ENCODE peak calls at places on chromosomes 11 and 22, in ten cellular contexts. One of them, this sample, is unnamed.

GRCh38 chr22:44735518-44736428 is 16.6 kb upstream of the ARHGAP8 start:
- ATAC-seq in GM12878: peak
- ATAC-seq in stimulated activated naive CD8-positive, alpha-beta T cell treated with anti-CD3 and anti-CD28 coated beads, Interleukin-15, Interleukin-2, amounts not matched to agents 100 U/mL and 50 U/mL, for 24 hours: peak
- ATAC-seq in sciatic nerve: peak
- ATAC-seq in Right ventricle myocardium superior: peak
- ATAC-seq in left lung: peak
- ATAC-seq in activated naive CD8-positive, alpha-beta T cell treated with anti-CD3 and anti-CD28 coated beads, Interleukin-2, amount 10 ng/mL, durations not matched to agents 7 days and 5 days: peak
- ATAC-seq in central memory CD8-positive, alpha-beta T cell: peak
- ATAC-seq in activated T-cell treated with anti-CD3 and anti-CD28 coated beads, Interleukin-2, amount 50 U/mL, for 4 hours: peak
- ATAC-seq in CD4-positive, alpha-beta T cell: peak
- ATAC-seq in this sample: peak

GRCh38 chr11:78451371-78452150 is 33.9 kb upstream of the GAB2 start:
- ATAC-seq in CD4-positive, alpha-beta T cell: no peak
- ATAC-seq in activated naive CD8-positive, alpha-beta T cell treated with anti-CD3 and anti-CD28 coated beads, Interleukin-2, amount 10 ng/mL, durations not matched to agents 7 days and 5 days: no peak
- ATAC-seq in activated T-cell treated with anti-CD3 and anti-CD28 coated beads, Interleukin-2, amount 50 U/mL, for 4 hours: no peak
- ATAC-seq in sciatic nerve: no peak
- ATAC-seq in stimulated activated naive CD8-positive, alpha-beta T cell treated with anti-CD3 and anti-CD28 coated beads, Interleukin-15, Interleukin-2, amounts not matched to agents 100 U/mL and 50 U/mL, for 24 hours: no peak
- ATAC-seq in GM12878: no peak
- ATAC-seq in central memory CD8-positive, alpha-beta T cell: no peak
- ATAC-seq in Right ventricle myocardium superior: no peak
- ATAC-seq in left lung: peak
- ATAC-seq in this sample: no peak

GRCh38 chr11:3614742-3615171 is 27.0 kb downstream of the ART5 start:
- ATAC-seq in stimulated activated naive CD8-positive, alpha-beta T cell treated with anti-CD3 and anti-CD28 coated beads, Interleukin-15, Interleukin-2, amounts not matched to agents 100 U/mL and 50 U/mL, for 24 hours: peak
- ATAC-seq in GM12878: peak
- ATAC-seq in activated T-cell treated with anti-CD3 and anti-CD28 coated beads, Interleukin-2, amount 50 U/mL, for 4 hours: peak
- ATAC-seq in sciatic nerve: peak
- ATAC-seq in Right ventricle myocardium superior: peak
- ATAC-seq in central memory CD8-positive, alpha-beta T cell: peak
- ATAC-seq in activated naive CD8-positive, alpha-beta T cell treated with anti-CD3 and anti-CD28 coated beads, Interleukin-2, amount 10 ng/mL, durations not matched to agents 7 days and 5 days: peak
- ATAC-seq in CD4-positive, alpha-beta T cell: peak
- ATAC-seq in left lung: peak
- ATAC-seq in this sample: peak

GRCh38 chr11:48077251-48077650 is 96.9 kb downstream of the PTPRJ start:
- ATAC-seq in central memory CD8-positive, alpha-beta T cell: no peak
- ATAC-seq in left lung: no peak
- ATAC-seq in CD4-positive, alpha-beta T cell: no peak
- ATAC-seq in sciatic nerve: peak
- ATAC-seq in activated T-cell treated with anti-CD3 and anti-CD28 coated beads, Interleukin-2, amount 50 U/mL, for 4 hours: no peak
- ATAC-seq in stimulated activated naive CD8-positive, alpha-beta T cell treated with anti-CD3 and anti-CD28 coated beads, Interleukin-15, Interleukin-2, amounts not matched to agents 100 U/mL and 50 U/mL, for 24 hours: no peak
- ATAC-seq in activated naive CD8-positive, alpha-beta T cell treated with anti-CD3 and anti-CD28 coated beads, Interleukin-2, amount 10 ng/mL, durations not matched to agents 7 days and 5 days: no peak
- ATAC-seq in GM12878: no peak
- ATAC-seq in Right ventricle myocardium superior: no peak
- ATAC-seq in this sample: no peak

GRCh38 chr11:45022294-45023064 is 71.8 kb upstream of the TP53I11 start:
- ATAC-seq in Right ventricle myocardium superior: peak
- ATAC-seq in stimulated activated naive CD8-positive, alpha-beta T cell treated with anti-CD3 and anti-CD28 coated beads, Interleukin-15, Interleukin-2, amounts not matched to agents 100 U/mL and 50 U/mL, for 24 hours: no peak
- ATAC-seq in central memory CD8-positive, alpha-beta T cell: no peak
- ATAC-seq in CD4-positive, alpha-beta T cell: no peak
- ATAC-seq in activated naive CD8-positive, alpha-beta T cell treated with anti-CD3 and anti-CD28 coated beads, Interleukin-2, amount 10 ng/mL, durations not matched to agents 7 days and 5 days: no peak
- ATAC-seq in activated T-cell treated with anti-CD3 and anti-CD28 coated beads, Interleukin-2, amount 50 U/mL, for 4 hours: no peak
- ATAC-seq in left lung: peak
- ATAC-seq in GM12878: no peak
- ATAC-seq in sciatic nerve: no peak
- ATAC-seq in this sample: no peak

GRCh38 chr22:22737590-22737989 is 93.2 kb downstream of the GGTLC2 start:
- ATAC-seq in activated T-cell treated with anti-CD3 and anti-CD28 coated beads, Interleukin-2, amount 50 U/mL, for 4 hours: no peak
- ATAC-seq in sciatic nerve: no peak
- ATAC-seq in CD4-positive, alpha-beta T cell: no peak
- ATAC-seq in left lung: no peak
- ATAC-seq in stimulated activated naive CD8-positive, alpha-beta T cell treated with anti-CD3 and anti-CD28 coated beads, Interleukin-15, Interleukin-2, amounts not matched to agents 100 U/mL and 50 U/mL, for 24 hours: no peak
- ATAC-seq in central memory CD8-positive, alpha-beta T cell: no peak
- ATAC-seq in GM12878: no peak
- ATAC-seq in Right ventricle myocardium superior: no peak
- ATAC-seq in activated naive CD8-positive, alpha-beta T cell treated with anti-CD3 and anti-CD28 coated beads, Interleukin-2, amount 10 ng/mL, durations not matched to agents 7 days and 5 days: no peak
- ATAC-seq in this sample: no peak

GRCh38 chr22:30386608-30386959 is 627 bp downstream of the RNF215 start:
- ATAC-seq in left lung: no peak
- ATAC-seq in stimulated activated naive CD8-positive, alpha-beta T cell treated with anti-CD3 and anti-CD28 coated beads, Interleukin-15, Interleukin-2, amounts not matched to agents 100 U/mL and 50 U/mL, for 24 hours: no peak
- ATAC-seq in Right ventricle myocardium superior: no peak
- ATAC-seq in CD4-positive, alpha-beta T cell: no peak
- ATAC-seq in activated naive CD8-positive, alpha-beta T cell treated with anti-CD3 and anti-CD28 coated beads, Interleukin-2, amount 10 ng/mL, durations not matched to agents 7 days and 5 days: no peak
- ATAC-seq in sciatic nerve: peak
- ATAC-seq in central memory CD8-positive, alpha-beta T cell: no peak
- ATAC-seq in GM12878: no peak
- ATAC-seq in activated T-cell treated with anti-CD3 and anti-CD28 coated beads, Interleukin-2, amount 50 U/mL, for 4 hours: no peak
- ATAC-seq in this sample: peak

GRCh38 chr11:1387961-1388762 is 1.6 kb upstream of the BRSK2 start:
- ATAC-seq in activated T-cell treated with anti-CD3 and anti-CD28 coated beads, Interleukin-2, amount 50 U/mL, for 4 hours: no peak
- ATAC-seq in stimulated activated naive CD8-positive, alpha-beta T cell treated with anti-CD3 and anti-CD28 coated beads, Interleukin-15, Interleukin-2, amounts not matched to agents 100 U/mL and 50 U/mL, for 24 hours: no peak
- ATAC-seq in GM12878: no peak
- ATAC-seq in Right ventricle myocardium superior: no peak
- ATAC-seq in sciatic nerve: no peak
- ATAC-seq in left lung: no peak
- ATAC-seq in activated naive CD8-positive, alpha-beta T cell treated with anti-CD3 and anti-CD28 coated beads, Interleukin-2, amount 10 ng/mL, durations not matched to agents 7 days and 5 days: no peak
- ATAC-seq in CD4-positive, alpha-beta T cell: no peak
- ATAC-seq in central memory CD8-positive, alpha-beta T cell: no peak
- ATAC-seq in this sample: no peak

GRCh38 chr11:130164221-130164570 is 4.6 kb downstream of the ST14 start:
- ATAC-seq in sciatic nerve: no peak
- ATAC-seq in stimulated activated naive CD8-positive, alpha-beta T cell treated with anti-CD3 and anti-CD28 coated beads, Interleukin-15, Interleukin-2, amounts not matched to agents 100 U/mL and 50 U/mL, for 24 hours: no peak
- ATAC-seq in Right ventricle myocardium superior: no peak
- ATAC-seq in activated naive CD8-positive, alpha-beta T cell treated with anti-CD3 and anti-CD28 coated beads, Interleukin-2, amount 10 ng/mL, durations not matched to agents 7 days and 5 days: no peak
- ATAC-seq in left lung: no peak
- ATAC-seq in activated T-cell treated with anti-CD3 and anti-CD28 coated beads, Interleukin-2, amount 50 U/mL, for 4 hours: no peak
- ATAC-seq in central memory CD8-positive, alpha-beta T cell: no peak
- ATAC-seq in CD4-positive, alpha-beta T cell: no peak
- ATAC-seq in GM12878: no peak
- ATAC-seq in this sample: no peak

GRCh38 chr11:110859998-110860397 is 147.8 kb upstream of the ARHGAP20 start:
- ATAC-seq in central memory CD8-positive, alpha-beta T cell: no peak
- ATAC-seq in GM12878: no peak
- ATAC-seq in Right ventricle myocardium superior: no peak
- ATAC-seq in sciatic nerve: no peak
- ATAC-seq in activated naive CD8-positive, alpha-beta T cell treated with anti-CD3 and anti-CD28 coated beads, Interleukin-2, amount 10 ng/mL, durations not matched to agents 7 days and 5 days: no peak
- ATAC-seq in CD4-positive, alpha-beta T cell: no peak
- ATAC-seq in left lung: no peak
- ATAC-seq in stimulated activated naive CD8-positive, alpha-beta T cell treated with anti-CD3 and anti-CD28 coated beads, Interleukin-15, Interleukin-2, amounts not matched to agents 100 U/mL and 50 U/mL, for 24 hours: no peak
- ATAC-seq in activated T-cell treated with anti-CD3 and anti-CD28 coated beads, Interleukin-2, amount 50 U/mL, for 4 hours: no peak
- ATAC-seq in this sample: no peak

GRCh38 chr22:45413013-45413367 is 409 bp downstream of the SMC1B start:
- ATAC-seq in stimulated activated naive CD8-positive, alpha-beta T cell treated with anti-CD3 and anti-CD28 coated beads, Interleukin-15, Interleukin-2, amounts not matched to agents 100 U/mL and 50 U/mL, for 24 hours: no peak
- ATAC-seq in GM12878: no peak
- ATAC-seq in CD4-positive, alpha-beta T cell: no peak
- ATAC-seq in Right ventricle myocardium superior: peak
- ATAC-seq in activated T-cell treated with anti-CD3 and anti-CD28 coated beads, Interleukin-2, amount 50 U/mL, for 4 hours: no peak
- ATAC-seq in sciatic nerve: no peak
- ATAC-seq in central memory CD8-positive, alpha-beta T cell: no peak
- ATAC-seq in activated naive CD8-positive, alpha-beta T cell treated with anti-CD3 and anti-CD28 coated beads, Interleukin-2, amount 10 ng/mL, durations not matched to agents 7 days and 5 days: no peak
- ATAC-seq in left lung: no peak
- ATAC-seq in this sample: peak

GRCh38 chr11:125062931-125063428 is at the start of gene SLC37A2:
- ATAC-seq in activated naive CD8-positive, alpha-beta T cell treated with anti-CD3 and anti-CD28 coated beads, Interleukin-2, amount 10 ng/mL, durations not matched to agents 7 days and 5 days: peak
- ATAC-seq in sciatic nerve: peak
- ATAC-seq in Right ventricle myocardium superior: peak
- ATAC-seq in GM12878: peak
- ATAC-seq in left lung: peak
- ATAC-seq in CD4-positive, alpha-beta T cell: peak
- ATAC-seq in stimulated activated naive CD8-positive, alpha-beta T cell treated with anti-CD3 and anti-CD28 coated beads, Interleukin-15, Interleukin-2, amounts not matched to agents 100 U/mL and 50 U/mL, for 24 hours: peak
- ATAC-seq in activated T-cell treated with anti-CD3 and anti-CD28 coated beads, Interleukin-2, amount 50 U/mL, for 4 hours: peak
- ATAC-seq in central memory CD8-positive, alpha-beta T cell: peak
- ATAC-seq in this sample: peak

GRCh38 chr11:123034587-123034986 is 27.3 kb downstream of the HSPA8 start:
- ATAC-seq in Right ventricle myocardium superior: no peak
- ATAC-seq in CD4-positive, alpha-beta T cell: no peak
- ATAC-seq in GM12878: no peak
- ATAC-seq in activated T-cell treated with anti-CD3 and anti-CD28 coated beads, Interleukin-2, amount 50 U/mL, for 4 hours: no peak
- ATAC-seq in left lung: no peak
- ATAC-seq in central memory CD8-positive, alpha-beta T cell: no peak
- ATAC-seq in stimulated activated naive CD8-positive, alpha-beta T cell treated with anti-CD3 and anti-CD28 coated beads, Interleukin-15, Interleukin-2, amounts not matched to agents 100 U/mL and 50 U/mL, for 24 hours: no peak
- ATAC-seq in activated naive CD8-positive, alpha-beta T cell treated with anti-CD3 and anti-CD28 coated beads, Interleukin-2, amount 10 ng/mL, durations not matched to agents 7 days and 5 days: no peak
- ATAC-seq in sciatic nerve: no peak
- ATAC-seq in this sample: no peak

GRCh38 chr11:129148487-129148886 is 43.6 kb downstream of the ARHGAP32 start:
- ATAC-seq in Right ventricle myocardium superior: no peak
- ATAC-seq in sciatic nerve: no peak
- ATAC-seq in stimulated activated naive CD8-positive, alpha-beta T cell treated with anti-CD3 and anti-CD28 coated beads, Interleukin-15, Interleukin-2, amounts not matched to agents 100 U/mL and 50 U/mL, for 24 hours: no peak
- ATAC-seq in activated naive CD8-positive, alpha-beta T cell treated with anti-CD3 and anti-CD28 coated beads, Interleukin-2, amount 10 ng/mL, durations not matched to agents 7 days and 5 days: no peak
- ATAC-seq in activated T-cell treated with anti-CD3 and anti-CD28 coated beads, Interleukin-2, amount 50 U/mL, for 4 hours: no peak
- ATAC-seq in left lung: no peak
- ATAC-seq in GM12878: no peak
- ATAC-seq in central memory CD8-positive, alpha-beta T cell: no peak
- ATAC-seq in CD4-positive, alpha-beta T cell: no peak
- ATAC-seq in this sample: no peak

GRCh38 chr11:99464985-99465384 is 444.2 kb downstream of the CNTN5 start:
- ATAC-seq in GM12878: no peak
- ATAC-seq in central memory CD8-positive, alpha-beta T cell: no peak
- ATAC-seq in Right ventricle myocardium superior: no peak
- ATAC-seq in stimulated activated naive CD8-positive, alpha-beta T cell treated with anti-CD3 and anti-CD28 coated beads, Interleukin-15, Interleukin-2, amounts not matched to agents 100 U/mL and 50 U/mL, for 24 hours: no peak
- ATAC-seq in activated naive CD8-positive, alpha-beta T cell treated with anti-CD3 and anti-CD28 coated beads, Interleukin-2, amount 10 ng/mL, durations not matched to agents 7 days and 5 days: no peak
- ATAC-seq in CD4-positive, alpha-beta T cell: no peak
- ATAC-seq in sciatic nerve: no peak
- ATAC-seq in left lung: no peak
- ATAC-seq in activated T-cell treated with anti-CD3 and anti-CD28 coated beads, Interleukin-2, amount 50 U/mL, for 4 hours: no peak
- ATAC-seq in this sample: no peak

GRCh38 chr11:76141901-76142300 is 64.4 kb downstream of the WNT11 start:
- ATAC-seq in CD4-positive, alpha-beta T cell: no peak
- ATAC-seq in sciatic nerve: no peak
- ATAC-seq in left lung: no peak
- ATAC-seq in Right ventricle myocardium superior: no peak
- ATAC-seq in central memory CD8-positive, alpha-beta T cell: no peak
- ATAC-seq in GM12878: no peak
- ATAC-seq in stimulated activated naive CD8-positive, alpha-beta T cell treated with anti-CD3 and anti-CD28 coated beads, Interleukin-15, Interleukin-2, amounts not matched to agents 100 U/mL and 50 U/mL, for 24 hours: no peak
- ATAC-seq in activated naive CD8-positive, alpha-beta T cell treated with anti-CD3 and anti-CD28 coated beads, Interleukin-2, amount 10 ng/mL, durations not matched to agents 7 days and 5 days: no peak
- ATAC-seq in activated T-cell treated with anti-CD3 and anti-CD28 coated beads, Interleukin-2, amount 50 U/mL, for 4 hours: no peak
- ATAC-seq in this sample: no peak

GRCh38 chr22:40593460-40594273 is 42.9 kb downstream of the MRTFA start:
- ATAC-seq in stimulated activated naive CD8-positive, alpha-beta T cell treated with anti-CD3 and anti-CD28 coated beads, Interleukin-15, Interleukin-2, amounts not matched to agents 100 U/mL and 50 U/mL, for 24 hours: no peak
- ATAC-seq in central memory CD8-positive, alpha-beta T cell: no peak
- ATAC-seq in Right ventricle myocardium superior: peak
- ATAC-seq in CD4-positive, alpha-beta T cell: no peak
- ATAC-seq in left lung: no peak
- ATAC-seq in GM12878: peak
- ATAC-seq in activated T-cell treated with anti-CD3 and anti-CD28 coated beads, Interleukin-2, amount 50 U/mL, for 4 hours: no peak
- ATAC-seq in sciatic nerve: no peak
- ATAC-seq in activated naive CD8-positive, alpha-beta T cell treated with anti-CD3 and anti-CD28 coated beads, Interleukin-2, amount 10 ng/mL, durations not matched to agents 7 days and 5 days: no peak
- ATAC-seq in this sample: peak

GRCh38 chr22:45007247-45007945 is 2.4 kb downstream of the PHF21B start:
- ATAC-seq in CD4-positive, alpha-beta T cell: no peak
- ATAC-seq in activated T-cell treated with anti-CD3 and anti-CD28 coated beads, Interleukin-2, amount 50 U/mL, for 4 hours: no peak
- ATAC-seq in GM12878: no peak
- ATAC-seq in sciatic nerve: peak
- ATAC-seq in activated naive CD8-positive, alpha-beta T cell treated with anti-CD3 and anti-CD28 coated beads, Interleukin-2, amount 10 ng/mL, durations not matched to agents 7 days and 5 days: no peak
- ATAC-seq in central memory CD8-positive, alpha-beta T cell: no peak
- ATAC-seq in stimulated activated naive CD8-positive, alpha-beta T cell treated with anti-CD3 and anti-CD28 coated beads, Interleukin-15, Interleukin-2, amounts not matched to agents 100 U/mL and 50 U/mL, for 24 hours: no peak
- ATAC-seq in left lung: peak
- ATAC-seq in Right ventricle myocardium superior: peak
- ATAC-seq in this sample: no peak

GRCh38 chr11:78292109-78292803 is 103.5 kb downstream of the USP35 start:
- ATAC-seq in left lung: peak
- ATAC-seq in activated naive CD8-positive, alpha-beta T cell treated with anti-CD3 and anti-CD28 coated beads, Interleukin-2, amount 10 ng/mL, durations not matched to agents 7 days and 5 days: peak
- ATAC-seq in GM12878: no peak
- ATAC-seq in stimulated activated naive CD8-positive, alpha-beta T cell treated with anti-CD3 and anti-CD28 coated beads, Interleukin-15, Interleukin-2, amounts not matched to agents 100 U/mL and 50 U/mL, for 24 hours: peak
- ATAC-seq in CD4-positive, alpha-beta T cell: no peak
- ATAC-seq in activated T-cell treated with anti-CD3 and anti-CD28 coated beads, Interleukin-2, amount 50 U/mL, for 4 hours: peak
- ATAC-seq in Right ventricle myocardium superior: no peak
- ATAC-seq in sciatic nerve: peak
- ATAC-seq in central memory CD8-positive, alpha-beta T cell: peak
- ATAC-seq in this sample: no peak

GRCh38 chr11:128634395-128634794 is 47.0 kb upstream of the ETS1 start:
- ATAC-seq in stimulated activated naive CD8-positive, alpha-beta T cell treated with anti-CD3 and anti-CD28 coated beads, Interleukin-15, Interleukin-2, amounts not matched to agents 100 U/mL and 50 U/mL, for 24 hours: no peak
- ATAC-seq in Right ventricle myocardium superior: no peak
- ATAC-seq in activated naive CD8-positive, alpha-beta T cell treated with anti-CD3 and anti-CD28 coated beads, Interleukin-2, amount 10 ng/mL, durations not matched to agents 7 days and 5 days: no peak
- ATAC-seq in CD4-positive, alpha-beta T cell: no peak
- ATAC-seq in activated T-cell treated with anti-CD3 and anti-CD28 coated beads, Interleukin-2, amount 50 U/mL, for 4 hours: no peak
- ATAC-seq in left lung: no peak
- ATAC-seq in sciatic nerve: no peak
- ATAC-seq in GM12878: no peak
- ATAC-seq in central memory CD8-positive, alpha-beta T cell: no peak
- ATAC-seq in this sample: no peak

GRCh38 chr11:65182258-65183170 is 786 bp downstream of the CAPN1 start:
- ATAC-seq in stimulated activated naive CD8-positive, alpha-beta T cell treated with anti-CD3 and anti-CD28 coated beads, Interleukin-15, Interleukin-2, amounts not matched to agents 100 U/mL and 50 U/mL, for 24 hours: no peak
- ATAC-seq in GM12878: peak
- ATAC-seq in Right ventricle myocardium superior: peak
- ATAC-seq in sciatic nerve: peak
- ATAC-seq in CD4-positive, alpha-beta T cell: peak
- ATAC-seq in left lung: peak
- ATAC-seq in central memory CD8-positive, alpha-beta T cell: no peak
- ATAC-seq in activated naive CD8-positive, alpha-beta T cell treated with anti-CD3 and anti-CD28 coated beads, Interleukin-2, amount 10 ng/mL, durations not matched to agents 7 days and 5 days: peak
- ATAC-seq in activated T-cell treated with anti-CD3 and anti-CD28 coated beads, Interleukin-2, amount 50 U/mL, for 4 hours: peak
- ATAC-seq in this sample: peak

GRCh38 chr11:2149471-2150205 is 10.4 kb upstream of the IGF2 start:
- ATAC-seq in CD4-positive, alpha-beta T cell: no peak
- ATAC-seq in activated T-cell treated with anti-CD3 and anti-CD28 coated beads, Interleukin-2, amount 50 U/mL, for 4 hours: no peak
- ATAC-seq in activated naive CD8-positive, alpha-beta T cell treated with anti-CD3 and anti-CD28 coated beads, Interleukin-2, amount 10 ng/mL, durations not matched to agents 7 days and 5 days: no peak
- ATAC-seq in Right ventricle myocardium superior: no peak
- ATAC-seq in GM12878: no peak
- ATAC-seq in central memory CD8-positive, alpha-beta T cell: no peak
- ATAC-seq in sciatic nerve: no peak
- ATAC-seq in left lung: no peak
- ATAC-seq in stimulated activated naive CD8-positive, alpha-beta T cell treated with anti-CD3 and anti-CD28 coated beads, Interleukin-15, Interleukin-2, amounts not matched to agents 100 U/mL and 50 U/mL, for 24 hours: no peak
- ATAC-seq in this sample: no peak

GRCh38 chr22:30424471-30425326 is 869 bp upstream of the MTFP1 start:
- ATAC-seq in CD4-positive, alpha-beta T cell: peak
- ATAC-seq in activated T-cell treated with anti-CD3 and anti-CD28 coated beads, Interleukin-2, amount 50 U/mL, for 4 hours: no peak
- ATAC-seq in Right ventricle myocardium superior: no peak
- ATAC-seq in GM12878: no peak
- ATAC-seq in activated naive CD8-positive, alpha-beta T cell treated with anti-CD3 and anti-CD28 coated beads, Interleukin-2, amount 10 ng/mL, durations not matched to agents 7 days and 5 days: no peak
- ATAC-seq in central memory CD8-positive, alpha-beta T cell: peak
- ATAC-seq in left lung: no peak
- ATAC-seq in sciatic nerve: no peak
- ATAC-seq in stimulated activated naive CD8-positive, alpha-beta T cell treated with anti-CD3 and anti-CD28 coated beads, Interleukin-15, Interleukin-2, amounts not matched to agents 100 U/mL and 50 U/mL, for 24 hours: no peak
- ATAC-seq in this sample: no peak

GRCh38 chr11:103370076-103370475 is 260.9 kb downstream of the DYNC2H1 start:
- ATAC-seq in activated naive CD8-positive, alpha-beta T cell treated with anti-CD3 and anti-CD28 coated beads, Interleukin-2, amount 10 ng/mL, durations not matched to agents 7 days and 5 days: no peak
- ATAC-seq in left lung: no peak
- ATAC-seq in sciatic nerve: no peak
- ATAC-seq in Right ventricle myocardium superior: no peak
- ATAC-seq in activated T-cell treated with anti-CD3 and anti-CD28 coated beads, Interleukin-2, amount 50 U/mL, for 4 hours: no peak
- ATAC-seq in CD4-positive, alpha-beta T cell: no peak
- ATAC-seq in stimulated activated naive CD8-positive, alpha-beta T cell treated with anti-CD3 and anti-CD28 coated beads, Interleukin-15, Interleukin-2, amounts not matched to agents 100 U/mL and 50 U/mL, for 24 hours: no peak
- ATAC-seq in central memory CD8-positive, alpha-beta T cell: no peak
- ATAC-seq in GM12878: no peak
- ATAC-seq in this sample: no peak

GRCh38 chr11:3905080-3905953 is 49.9 kb downstream of the STIM1 start:
- ATAC-seq in activated naive CD8-positive, alpha-beta T cell treated with anti-CD3 and anti-CD28 coated beads, Interleukin-2, amount 10 ng/mL, durations not matched to agents 7 days and 5 days: peak
- ATAC-seq in GM12878: peak
- ATAC-seq in left lung: peak
- ATAC-seq in activated T-cell treated with anti-CD3 and anti-CD28 coated beads, Interleukin-2, amount 50 U/mL, for 4 hours: peak
- ATAC-seq in sciatic nerve: peak
- ATAC-seq in CD4-positive, alpha-beta T cell: peak
- ATAC-seq in stimulated activated naive CD8-positive, alpha-beta T cell treated with anti-CD3 and anti-CD28 coated beads, Interleukin-15, Interleukin-2, amounts not matched to agents 100 U/mL and 50 U/mL, for 24 hours: peak
- ATAC-seq in Right ventricle myocardium superior: peak
- ATAC-seq in central memory CD8-positive, alpha-beta T cell: peak
- ATAC-seq in this sample: peak

GRCh38 chr11:72234514-72234830 is 9.5 kb downstream of the PHOX2A start:
- ATAC-seq in sciatic nerve: no peak
- ATAC-seq in central memory CD8-positive, alpha-beta T cell: no peak
- ATAC-seq in Right ventricle myocardium superior: no peak
- ATAC-seq in activated naive CD8-positive, alpha-beta T cell treated with anti-CD3 and anti-CD28 coated beads, Interleukin-2, amount 10 ng/mL, durations not matched to agents 7 days and 5 days: no peak
- ATAC-seq in CD4-positive, alpha-beta T cell: no peak
- ATAC-seq in stimulated activated naive CD8-positive, alpha-beta T cell treated with anti-CD3 and anti-CD28 coated beads, Interleukin-15, Interleukin-2, amounts not matched to agents 100 U/mL and 50 U/mL, for 24 hours: no peak
- ATAC-seq in GM12878: no peak
- ATAC-seq in left lung: no peak
- ATAC-seq in activated T-cell treated with anti-CD3 and anti-CD28 coated beads, Interleukin-2, amount 50 U/mL, for 4 hours: no peak
- ATAC-seq in this sample: no peak

GRCh38 chr11:125756050-125756449 is 10.0 kb downstream of the PATE1 start:
- ATAC-seq in central memory CD8-positive, alpha-beta T cell: no peak
- ATAC-seq in left lung: peak
- ATAC-seq in sciatic nerve: no peak
- ATAC-seq in GM12878: no peak
- ATAC-seq in stimulated activated naive CD8-positive, alpha-beta T cell treated with anti-CD3 and anti-CD28 coated beads, Interleukin-15, Interleukin-2, amounts not matched to agents 100 U/mL and 50 U/mL, for 24 hours: no peak
- ATAC-seq in CD4-positive, alpha-beta T cell: no peak
- ATAC-seq in activated naive CD8-positive, alpha-beta T cell treated with anti-CD3 and anti-CD28 coated beads, Interleukin-2, amount 10 ng/mL, durations not matched to agents 7 days and 5 days: no peak
- ATAC-seq in Right ventricle myocardium superior: no peak
- ATAC-seq in activated T-cell treated with anti-CD3 and anti-CD28 coated beads, Interleukin-2, amount 50 U/mL, for 4 hours: no peak
- ATAC-seq in this sample: no peak

GRCh38 chr11:68994161-68994890 is 13.5 kb upstream of the MRGPRD start:
- ATAC-seq in activated naive CD8-positive, alpha-beta T cell treated with anti-CD3 and anti-CD28 coated beads, Interleukin-2, amount 10 ng/mL, durations not matched to agents 7 days and 5 days: no peak
- ATAC-seq in left lung: no peak
- ATAC-seq in GM12878: no peak
- ATAC-seq in stimulated activated naive CD8-positive, alpha-beta T cell treated with anti-CD3 and anti-CD28 coated beads, Interleukin-15, Interleukin-2, amounts not matched to agents 100 U/mL and 50 U/mL, for 24 hours: no peak
- ATAC-seq in CD4-positive, alpha-beta T cell: no peak
- ATAC-seq in central memory CD8-positive, alpha-beta T cell: no peak
- ATAC-seq in sciatic nerve: peak
- ATAC-seq in Right ventricle myocardium superior: no peak
- ATAC-seq in activated T-cell treated with anti-CD3 and anti-CD28 coated beads, Interleukin-2, amount 50 U/mL, for 4 hours: no peak
- ATAC-seq in this sample: peak